ENCODE peak calls at places on chromosomes 16 and 17, in six cellular contexts. V is HCEC 1CT; M is activated CD4-positive, alpha-beta memory T cell treated with anti-CD3 and anti-CD28 coated beads, Interleukin-2, amount 10 ng/mL, durations not matched to agents 7 days and 5 days; T is PC-9; B is NCI-H2107; Q is T-cell. H is an unnamed sample.

GRCh38 chr17:18094409-18094807 is 6.7 kb downstream of the DRG2 start:
- DNase-seq in T (no peak), B (no peak), M (no peak), Q (no peak), V (no peak), H (no peak)

GRCh38 chr17:66386789-66387351 is 84.5 kb downstream of the PRKCA start:
- DNase-seq in Q (no peak), M (no peak), T (peak), V (no peak), B (no peak), H (no peak)

GRCh38 chr17:67121317-67121887 is 77.0 kb downstream of the CACNG1 start:
- DNase-seq in M (no peak), T (no peak), B (no peak), Q (no peak), V (no peak), H (no peak)

GRCh38 chr17:66306413-66306812 is 4.0 kb downstream of the PRKCA start:
- DNase-seq in B (no peak), Q (no peak), M (no peak), V (peak), T (no peak), H (no peak)

GRCh38 chr17:29376667-29377268 is 13.4 kb upstream of the TAOK1 start:
- DNase-seq in T (no peak), M (no peak), Q (no peak), V (peak), B (no peak), H (no peak)

GRCh38 chr17:48462946-48463345 is 32.9 kb upstream of the SKAP1 start:
- DNase-seq in Q (no peak), B (no peak), M (no peak), V (no peak), T (no peak), H (no peak)

GRCh38 chr17:699350-699749 is 15.3 kb downstream of the VPS53 start:
- DNase-seq in V (no peak), M (no peak), B (no peak), T (no peak), Q (no peak), H (no peak)

GRCh38 chr16:47492428-47493357 is 31.6 kb downstream of the PHKB start:
- DNase-seq in T (no peak), M (no peak), B (no peak), Q (no peak), V (no peak), H (no peak)

GRCh38 chr17:74190154-74190553 is 13.3 kb upstream of the RPL38 start:
- DNase-seq in Q (no peak), V (peak), T (no peak), M (no peak), B (no peak), H (no peak)

GRCh38 chr16:85676466-85676865 is 12.3 kb downstream of the GINS2 start:
- DNase-seq in M (no peak), V (no peak), B (no peak), Q (no peak), T (no peak), H (no peak)

GRCh38 chr17:17819561-17819995 is 17.2 kb downstream of the SREBF1 start:
- DNase-seq in Q (no peak), M (peak), B (no peak), V (peak), T (peak), H (peak)

GRCh38 chr17:68431661-68432071 is 25.6 kb downstream of the WIPI1 start:
- DNase-seq in M (peak), T (no peak), Q (peak), B (no peak), V (peak), H (no peak)

GRCh38 chr17:15469260-15469659 is 1.8 kb upstream of the CDRT4 start:
- DNase-seq in B (no peak), T (no peak), M (no peak), Q (no peak), V (no peak), H (no peak)

GRCh38 chr17:64115871-64116534 is 13.9 kb downstream of the ERN1 start:
- DNase-seq in M (no peak), V (peak), Q (no peak), T (no peak), B (no peak), H (no peak)

H was measured in Peyer's patch.